ENCODE peak calls at places on chromosomes 5 and 9, in six cellular contexts. One of them, this sample, is unnamed.

GRCh38 chr5:37121027-37121426 is 128.1 kb downstream of the CPLANE1 start:
- DNase-seq in NCI-H1092: no peak
- DNase-seq in astrocyte of the spinal cord: no peak
- DNase-seq in fibroblast of mammary gland: no peak
- DNase-seq in HFFc6: no peak
- DNase-seq in stimulated activated CD8-positive, alpha-beta memory T cell treated with anti-CD3 and anti-CD28 coated beads, Interleukin-15, amount 100 ng/mL, for 4 hours: no peak
- DNase-seq in this sample: no peak

GRCh38 chr9:98180996-98181395 is 11.4 kb downstream of the CORO2A start:
- DNase-seq in HFFc6: no peak
- DNase-seq in fibroblast of mammary gland: no peak
- DNase-seq in stimulated activated CD8-positive, alpha-beta memory T cell treated with anti-CD3 and anti-CD28 coated beads, Interleukin-15, amount 100 ng/mL, for 4 hours: no peak
- DNase-seq in NCI-H1092: no peak
- DNase-seq in astrocyte of the spinal cord: no peak
- DNase-seq in this sample: no peak

GRCh38 chr9:70003786-70004185 is 39.9 kb upstream of the MAMDC2 start:
- DNase-seq in HFFc6: peak
- DNase-seq in fibroblast of mammary gland: peak
- DNase-seq in NCI-H1092: no peak
- DNase-seq in stimulated activated CD8-positive, alpha-beta memory T cell treated with anti-CD3 and anti-CD28 coated beads, Interleukin-15, amount 100 ng/mL, for 4 hours: no peak
- DNase-seq in astrocyte of the spinal cord: peak
- DNase-seq in this sample: no peak

GRCh38 chr5:137921931-137922330 is 32.7 kb downstream of the PKD2L2 start:
- DNase-seq in fibroblast of mammary gland: peak
- DNase-seq in HFFc6: peak
- DNase-seq in astrocyte of the spinal cord: peak
- DNase-seq in NCI-H1092: no peak
- DNase-seq in stimulated activated CD8-positive, alpha-beta memory T cell treated with anti-CD3 and anti-CD28 coated beads, Interleukin-15, amount 100 ng/mL, for 4 hours: no peak
- DNase-seq in this sample: no peak

GRCh38 chr9:105858877-105859276 is 164.5 kb downstream of the TMEM38B start:
- DNase-seq in astrocyte of the spinal cord: no peak
- DNase-seq in stimulated activated CD8-positive, alpha-beta memory T cell treated with anti-CD3 and anti-CD28 coated beads, Interleukin-15, amount 100 ng/mL, for 4 hours: no peak
- DNase-seq in fibroblast of mammary gland: no peak
- DNase-seq in NCI-H1092: no peak
- DNase-seq in HFFc6: no peak
- DNase-seq in this sample: no peak

GRCh38 chr5:138641547-138642298 is 66.5 kb upstream of the HSPA9 start:
- DNase-seq in NCI-H1092: no peak
- DNase-seq in fibroblast of mammary gland: peak
- DNase-seq in astrocyte of the spinal cord: peak
- DNase-seq in stimulated activated CD8-positive, alpha-beta memory T cell treated with anti-CD3 and anti-CD28 coated beads, Interleukin-15, amount 100 ng/mL, for 4 hours: no peak
- DNase-seq in HFFc6: peak
- DNase-seq in this sample: peak

GRCh38 chr9:69471433-69471832 is 146.4 kb downstream of the ENTREP1 start:
- DNase-seq in astrocyte of the spinal cord: peak
- DNase-seq in HFFc6: no peak
- DNase-seq in NCI-H1092: no peak
- DNase-seq in stimulated activated CD8-positive, alpha-beta memory T cell treated with anti-CD3 and anti-CD28 coated beads, Interleukin-15, amount 100 ng/mL, for 4 hours: no peak
- DNase-seq in fibroblast of mammary gland: no peak
- DNase-seq in this sample: no peak

GRCh38 chr5:67875637-67876036 is 339.9 kb upstream of the PIK3R1 start:
- DNase-seq in HFFc6: no peak
- DNase-seq in astrocyte of the spinal cord: no peak
- DNase-seq in fibroblast of mammary gland: peak
- DNase-seq in NCI-H1092: no peak
- DNase-seq in stimulated activated CD8-positive, alpha-beta memory T cell treated with anti-CD3 and anti-CD28 coated beads, Interleukin-15, amount 100 ng/mL, for 4 hours: no peak
- DNase-seq in this sample: no peak

GRCh38 chr9:81292056-81292805 is 397.1 kb downstream of the TLE1 start:
- DNase-seq in fibroblast of mammary gland: no peak
- DNase-seq in stimulated activated CD8-positive, alpha-beta memory T cell treated with anti-CD3 and anti-CD28 coated beads, Interleukin-15, amount 100 ng/mL, for 4 hours: no peak
- DNase-seq in HFFc6: no peak
- DNase-seq in NCI-H1092: no peak
- DNase-seq in astrocyte of the spinal cord: no peak
- DNase-seq in this sample: no peak

GRCh38 chr5:178249191-178249989 is 16.8 kb upstream of the PHYKPL start:
- DNase-seq in astrocyte of the spinal cord: peak
- DNase-seq in NCI-H1092: no peak
- DNase-seq in stimulated activated CD8-positive, alpha-beta memory T cell treated with anti-CD3 and anti-CD28 coated beads, Interleukin-15, amount 100 ng/mL, for 4 hours: no peak
- DNase-seq in fibroblast of mammary gland: peak
- DNase-seq in HFFc6: peak
- DNase-seq in this sample: no peak

GRCh38 chr5:158456756-158457155 is 597.8 kb upstream of the CLINT1 start:
- DNase-seq in stimulated activated CD8-positive, alpha-beta memory T cell treated with anti-CD3 and anti-CD28 coated beads, Interleukin-15, amount 100 ng/mL, for 4 hours: no peak
- DNase-seq in fibroblast of mammary gland: peak
- DNase-seq in astrocyte of the spinal cord: peak
- DNase-seq in HFFc6: peak
- DNase-seq in NCI-H1092: no peak
- DNase-seq in this sample: no peak

GRCh38 chr5:122498163-122498562 is 186.1 kb downstream of the SNCAIP start:
- DNase-seq in astrocyte of the spinal cord: no peak
- DNase-seq in fibroblast of mammary gland: no peak
- DNase-seq in HFFc6: no peak
- DNase-seq in NCI-H1092: no peak
- DNase-seq in stimulated activated CD8-positive, alpha-beta memory T cell treated with anti-CD3 and anti-CD28 coated beads, Interleukin-15, amount 100 ng/mL, for 4 hours: no peak
- DNase-seq in this sample: peak

GRCh38 chr5:154618696-154619095 is 136.5 kb upstream of the LARP1 start:
- DNase-seq in astrocyte of the spinal cord: no peak
- DNase-seq in fibroblast of mammary gland: no peak
- DNase-seq in NCI-H1092: no peak
- DNase-seq in stimulated activated CD8-positive, alpha-beta memory T cell treated with anti-CD3 and anti-CD28 coated beads, Interleukin-15, amount 100 ng/mL, for 4 hours: no peak
- DNase-seq in HFFc6: peak
- DNase-seq in this sample: no peak

GRCh38 chr9:70159630-70160029 is 99.1 kb upstream of the SMC5 start:
- DNase-seq in HFFc6: peak
- DNase-seq in fibroblast of mammary gland: no peak
- DNase-seq in stimulated activated CD8-positive, alpha-beta memory T cell treated with anti-CD3 and anti-CD28 coated beads, Interleukin-15, amount 100 ng/mL, for 4 hours: no peak
- DNase-seq in NCI-H1092: no peak
- DNase-seq in astrocyte of the spinal cord: peak
- DNase-seq in this sample: no peak